ENCODE peak calls at places on chromosomes 6 and 20, in ten cellular contexts. U, R, P, X, M, G, Y, F, W and E are unnamed samples.

GRCh38 chr6:132698608-132699007 is 15.2 kb downstream of the VNN1 start:
- DNase-seq in P (no peak), U (no peak), G (no peak), W (no peak), Y (no peak), F (no peak), M (no peak), R (no peak), X (no peak), E (no peak)

GRCh38 chr6:99736302-99736701 is 129.7 kb downstream of the PRDM13 start:
- DNase-seq in F (no peak), X (no peak), R (no peak), W (no peak), U (no peak), Y (no peak), P (no peak), G (no peak), M (no peak), E (no peak)

GRCh38 chr6:110629153-110629552 is 152.7 kb upstream of the SLC22A16 start:
- DNase-seq in M (no peak), U (no peak), G (no peak), W (no peak), F (no peak), P (no peak), R (no peak), Y (no peak), X (no peak), E (no peak)

GRCh38 chr20:25507385-25508082 is 77.8 kb downstream of the NINL start:
- DNase-seq in Y (no peak), G (no peak), W (no peak), R (no peak), F (no peak), M (no peak), U (no peak), X (no peak), P (no peak), E (no peak)

GRCh38 chr6:84728602-84729001 is 35.8 kb downstream of the TBX18 start:
- DNase-seq in F (no peak), Y (no peak), R (no peak), U (no peak), M (no peak), G (peak; percentile 2), W (peak; percentile 16), X (no peak), P (no peak), E (no peak)

GRCh38 chr20:20580139-20580538 is 132.3 kb downstream of the RALGAPA2 start:
- DNase-seq in R (no peak), U (no peak), W (peak; percentile 3), F (no peak), Y (no peak), X (no peak), P (no peak), M (no peak), G (no peak), E (no peak)

GRCh38 chr20:62887147-62887859 is 25.7 kb upstream of the TCFL5 start:
- DNase-seq in X (no peak), P (no peak), M (no peak), G (no peak), F (peak; percentile 37), U (no peak), Y (peak; percentile 66), W (no peak), R (peak; percentile 34), E (no peak)

GRCh38 chr20:61876931-61877330 is 188.8 kb downstream of the TAF4 start:
- DNase-seq in X (no peak), R (no peak), U (no peak), G (no peak), Y (no peak), F (no peak), W (no peak), P (no peak), M (no peak), E (no peak)

GRCh38 chr6:138489846-138490245 is 9.4 kb downstream of the NHSL1 start:
- DNase-seq in F (no peak), U (no peak), X (no peak), P (no peak), Y (no peak), R (no peak), W (no peak), M (no peak), G (no peak), E (no peak)

GRCh38 chr6:128495536-128496333 is 24.7 kb downstream of the PTPRK start:
- DNase-seq in F (no peak), G (no peak), P (no peak), Y (no peak), R (no peak), M (no peak), X (no peak), U (no peak), W (no peak), E (no peak)

GRCh38 chr6:128494440-128494839 is 26.0 kb downstream of the PTPRK start:
- DNase-seq in W (no peak), F (no peak), X (no peak), R (no peak), G (no peak), Y (no peak), P (no peak), M (no peak), U (no peak), E (no peak)

GRCh38 chr6:128498244-128498643 is 22.2 kb downstream of the PTPRK start:
- DNase-seq in F (no peak), U (no peak), X (no peak), R (no peak), P (no peak), G (no peak), W (no peak), Y (no peak), M (no peak), E (no peak)

GRCh38 chr6:128500017-128500416 is 20.4 kb downstream of the PTPRK start:
- DNase-seq in P (no peak), G (no peak), R (no peak), Y (no peak), U (no peak), M (no peak), F (no peak), W (no peak), X (no peak), E (no peak)

DNA sequence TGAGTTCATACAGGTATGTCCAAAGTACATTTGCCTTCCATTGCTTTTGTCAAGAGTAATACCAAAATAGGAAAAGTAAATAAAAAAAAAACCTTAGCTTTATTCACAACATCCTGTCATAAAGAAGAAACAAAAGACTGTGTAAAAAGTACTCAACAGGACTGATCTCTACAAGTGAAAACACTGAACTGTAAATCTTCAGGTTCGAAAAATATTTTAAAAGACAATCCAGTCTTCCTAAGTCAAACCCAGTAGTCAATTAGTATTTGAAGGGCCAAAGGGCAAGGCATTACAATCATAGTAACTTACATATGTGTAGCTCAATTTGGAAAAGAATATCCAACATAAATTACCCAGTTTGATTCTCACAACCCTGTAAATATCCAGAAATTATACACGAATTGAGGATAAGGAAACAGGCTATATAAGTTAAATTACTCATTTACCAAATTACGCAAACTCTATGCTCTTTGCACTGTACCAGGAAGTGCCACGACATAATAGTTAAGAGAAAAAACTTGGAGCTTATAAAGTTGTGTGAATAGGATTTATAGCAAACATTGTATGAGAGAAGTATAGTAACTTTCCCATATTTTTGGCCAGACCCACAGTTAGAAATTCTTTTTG is 21.2 kb downstream of the PTPRK start:
- DNase-seq in M (no peak), R (no peak), W (no peak), U (no peak), F (no peak), X (no peak), Y (no peak), P (no peak), G (no peak), E (no peak)
- H3K4me1 ChIP-seq in M (no peaks in the 10 kb centered on the region), R (no peaks in the 10 kb centered on the region), W (no peaks in the 10 kb centered on the region), U (peaks cover 3% of the 10 kb centered on the region), F (no peaks in the 10 kb centered on the region), X (no peaks in the 10 kb centered on the region), Y (peaks cover 55% of the 10 kb centered on the region), P (no peaks in the 10 kb centered on the region), G (peaks cover 28% of the 10 kb centered on the region), E (no peaks in the 10 kb centered on the region)

GRCh38 chr6:43940393-43941087 is 170.5 kb downstream of the VEGFA start:
- DNase-seq in R (no peak), Y (peak; percentile 7), X (peak; percentile 40), P (no peak), M (no peak), F (no peak), W (no peak), U (peak; percentile 12), G (no peak), E (peak; percentile 58)
- H3K4me1 ChIP-seq in R (no peaks in the 10 kb centered on the region), Y (peaks cover 14% of the 10 kb centered on the region), X (no peaks in the 10 kb centered on the region), P (no peaks in the 10 kb centered on the region), M (no peaks in the 10 kb centered on the region), F (no peaks in the 10 kb centered on the region), W (peaks cover 3% of the 10 kb centered on the region), U (no peaks in the 10 kb centered on the region), G (no peaks in the 10 kb centered on the region), E (no peaks in the 10 kb centered on the region)

GRCh38 chr6:15376900-15377487 is 131.1 kb downstream of the JARID2 start:
- DNase-seq in W (no peak), U (no peak), Y (no peak), G (no peak), F (no peak), X (no peak), R (no peak), P (no peak), M (no peak), E (no peak)

GRCh38 chr6:15375018-15375417 is 129.1 kb downstream of the JARID2 start:
- DNase-seq in G (no peak), Y (no peak), P (no peak), M (no peak), X (no peak), W (no peak), U (no peak), F (no peak), R (no peak), E (no peak)

GRCh38 chr6:15375638-15376290 is 129.9 kb downstream of the JARID2 start:
- DNase-seq in W (no peak), G (no peak), U (no peak), R (no peak), M (no peak), P (no peak), X (no peak), Y (no peak), F (no peak), E (no peak)

GRCh38 chr6:15372932-15373331 is 127.1 kb downstream of the JARID2 start:
- DNase-seq in P (no peak), G (no peak), M (no peak), W (no peak), Y (no peak), F (no peak), R (no peak), U (no peak), X (no peak), E (no peak)

GRCh38 chr6:15374119-15374518 is 128.2 kb downstream of the JARID2 start:
- DNase-seq in W (no peak), G (no peak), X (no peak), P (no peak), Y (no peak), M (no peak), U (no peak), F (no peak), R (no peak), E (no peak)
- H3K4me1 ChIP-seq in W (no peaks in the 10 kb centered on the region), G (no peaks in the 10 kb centered on the region), X (no peaks in the 10 kb centered on the region), P (no peaks in the 10 kb centered on the region), Y (peaks cover 73% of the 10 kb centered on the region), M (no peaks in the 10 kb centered on the region), U (peaks cover 17% of the 10 kb centered on the region), F (peaks cover 21% of the 10 kb centered on the region), R (no peaks in the 10 kb centered on the region), E (peaks cover 10% of the 10 kb centered on the region)

DNA sequence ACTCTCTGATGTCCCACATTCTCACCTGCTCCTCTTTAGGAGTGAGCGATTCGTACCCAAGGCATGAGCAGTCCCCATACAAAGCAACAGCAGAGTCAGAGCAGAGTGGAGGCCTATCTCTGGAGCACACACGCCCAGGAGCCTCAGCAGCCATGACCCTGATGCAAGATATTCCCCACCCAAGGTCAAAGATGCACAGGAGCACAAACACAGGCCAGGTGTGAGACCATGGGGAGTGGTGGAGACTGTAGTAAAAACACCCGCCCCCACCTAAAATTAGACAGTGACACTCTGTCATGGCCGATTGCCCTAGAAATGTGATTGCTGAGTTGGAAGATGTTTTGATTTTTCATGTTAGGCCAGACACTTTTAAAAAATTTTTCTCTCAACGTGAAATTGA is 21.4 kb downstream of the RRBP1 start:
- DNase-seq in R (no peak), W (no peak), P (no peak), G (no peak), F (no peak), X (peak; percentile 54), Y (no peak), U (no peak), M (peak; percentile 8), E (peak; percentile 57)
- H3K4me1 ChIP-seq in R (no peaks in the 10 kb centered on the region), W (no peaks in the 10 kb centered on the region), P (peaks cover 4% of the 10 kb centered on the region), G (no peaks in the 10 kb centered on the region), F (peaks cover 4% of the 10 kb centered on the region), X (peaks cover 23% of the 10 kb centered on the region), Y (peaks cover 75% of the 10 kb centered on the region), U (peaks cover 2% of the 10 kb centered on the region), M (no peaks in the 10 kb centered on the region), E (peaks cover 10% of the 10 kb centered on the region)